ENCODE peak calls at places on chromosomes 1 and 21, in four cellular contexts. One of them, this sample, is unnamed.

GRCh38 chr1:113191579-113192076 is 118.6 kb downstream of the LRIG2 start:
- DNase-seq in GM23248: peak
- DNase-seq in fibroblast of lung: peak
- DNase-seq in DND-41: no peak
- DNase-seq in this sample: peak

GRCh38 chr1:54327386-54328116 is 78.6 kb downstream of the SSBP3 start:
- DNase-seq in GM23248: peak
- DNase-seq in fibroblast of lung: no peak
- DNase-seq in DND-41: no peak
- DNase-seq in this sample: no peak

GRCh38 chr1:147757015-147757990 is 3.1 kb downstream of the GJA5 start:
- DNase-seq in fibroblast of lung: no peak
- DNase-seq in DND-41: no peak
- DNase-seq in GM23248: no peak
- DNase-seq in this sample: peak

GRCh38 chr1:74729741-74730478 is 2.9 kb downstream of the CRYZ start:
- DNase-seq in DND-41: no peak
- DNase-seq in GM23248: peak
- DNase-seq in fibroblast of lung: peak
- DNase-seq in this sample: no peak

GRCh38 chr1:6303397-6304012 is 42.6 kb upstream of the GPR153 start:
- DNase-seq in GM23248: no peak
- DNase-seq in fibroblast of lung: peak
- DNase-seq in DND-41: no peak
- DNase-seq in this sample: no peak

GRCh38 chr1:85278853-85279314 is 2.5 kb upstream of the BCL10 start:
- DNase-seq in DND-41: no peak
- DNase-seq in GM23248: peak
- DNase-seq in fibroblast of lung: peak
- DNase-seq in this sample: peak

GRCh38 chr1:218705911-218706893 is 361.1 kb downstream of the TGFB2 start:
- DNase-seq in fibroblast of lung: peak
- DNase-seq in GM23248: peak
- DNase-seq in DND-41: no peak
- DNase-seq in this sample: peak

GRCh38 chr1:168636642-168637111 is 60.3 kb downstream of the XCL1 start:
- DNase-seq in GM23248: peak
- DNase-seq in DND-41: no peak
- DNase-seq in fibroblast of lung: peak
- DNase-seq in this sample: peak

GRCh38 chr1:3213730-3214129 is 144.7 kb downstream of the PRDM16 start:
- DNase-seq in fibroblast of lung: no peak
- DNase-seq in GM23248: no peak
- DNase-seq in DND-41: no peak
- DNase-seq in this sample: no peak

GRCh38 chr1:176178316-176178715 is 28.8 kb downstream of the COP1 start:
- DNase-seq in DND-41: no peak
- DNase-seq in GM23248: no peak
- DNase-seq in fibroblast of lung: no peak
- DNase-seq in this sample: no peak

GRCh38 chr21:18499761-18500376 is 96.3 kb upstream of the TMPRSS15 start:
- DNase-seq in DND-41: peak
- DNase-seq in GM23248: peak
- DNase-seq in fibroblast of lung: peak
- DNase-seq in this sample: peak

GRCh38 chr1:36673207-36673606 is 190.5 kb upstream of the CSF3R start:
- DNase-seq in DND-41: no peak
- DNase-seq in fibroblast of lung: no peak
- DNase-seq in GM23248: no peak
- DNase-seq in this sample: no peak

GRCh38 chr1:214658785-214659184 is 55.8 kb downstream of the CENPF start:
- DNase-seq in GM23248: peak
- DNase-seq in DND-41: no peak
- DNase-seq in fibroblast of lung: peak
- DNase-seq in this sample: no peak

GRCh38 chr1:1567152-1567830 is 7.4 kb downstream of the SSU72 start:
- DNase-seq in DND-41: no peak
- DNase-seq in GM23248: no peak
- DNase-seq in fibroblast of lung: no peak
- DNase-seq in this sample: no peak

GRCh38 chr1:116496380-116496779 is 74.4 kb downstream of the CD58 start:
- DNase-seq in GM23248: peak
- DNase-seq in fibroblast of lung: no peak
- DNase-seq in DND-41: no peak
- DNase-seq in this sample: no peak

GRCh38 chr1:33383974-33384767 is 46.7 kb downstream of the PHC2 start:
- DNase-seq in GM23248: peak
- DNase-seq in DND-41: no peak
- DNase-seq in fibroblast of lung: peak
- DNase-seq in this sample: no peak

GRCh38 chr21:38350681-38351080 is 93.9 kb downstream of the KCNJ15 start:
- DNase-seq in DND-41: no peak
- DNase-seq in GM23248: no peak
- DNase-seq in fibroblast of lung: no peak
- DNase-seq in this sample: no peak

GRCh38 chr1:40806724-40807675 is 23.4 kb downstream of the KCNQ4 start:
- DNase-seq in fibroblast of lung: no peak
- DNase-seq in GM23248: no peak
- DNase-seq in DND-41: no peak
- DNase-seq in this sample: no peak

GRCh38 chr21:25512095-25513086 is 94.9 kb downstream of the MRPL39 start:
- DNase-seq in GM23248: no peak
- DNase-seq in fibroblast of lung: no peak
- DNase-seq in DND-41: no peak
- DNase-seq in this sample: no peak

GRCh38 chr21:15993951-15994350 is 264.2 kb downstream of the USP25 start:
- DNase-seq in fibroblast of lung: no peak
- DNase-seq in GM23248: no peak
- DNase-seq in DND-41: no peak
- DNase-seq in this sample: no peak

GRCh38 chr1:211133393-211133840 is 531 bp downstream of the KCNH1 start:
- DNase-seq in fibroblast of lung: peak
- DNase-seq in DND-41: no peak
- DNase-seq in GM23248: peak
- DNase-seq in this sample: no peak

GRCh38 chr1:38579056-38579455 is 280.5 kb downstream of the RRAGC start:
- DNase-seq in DND-41: no peak
- DNase-seq in fibroblast of lung: no peak
- DNase-seq in GM23248: no peak
- DNase-seq in this sample: no peak

GRCh38 chr1:159141584-159142518 is 29.6 kb upstream of the CADM3 start:
- DNase-seq in fibroblast of lung: peak
- DNase-seq in DND-41: no peak
- DNase-seq in GM23248: peak
- DNase-seq in this sample: no peak

GRCh38 chr21:35575280-35575915 is 484.9 kb downstream of the SETD4 start:
- DNase-seq in fibroblast of lung: peak
- DNase-seq in DND-41: no peak
- DNase-seq in GM23248: peak
- DNase-seq in this sample: no peak

GRCh38 chr1:197976368-197976767 is 59.2 kb downstream of the LHX9 start:
- DNase-seq in DND-41: no peak
- DNase-seq in fibroblast of lung: no peak
- DNase-seq in GM23248: no peak
- DNase-seq in this sample: no peak

GRCh38 chr1:168291222-168291824 is 10.6 kb downstream of the TBX19 start:
- DNase-seq in DND-41: no peak
- DNase-seq in fibroblast of lung: no peak
- DNase-seq in GM23248: no peak
- DNase-seq in this sample: no peak

GRCh38 chr1:226702318-226702956 is 36.6 kb downstream of the ITPKB start:
- DNase-seq in GM23248: peak
- DNase-seq in DND-41: no peak
- DNase-seq in fibroblast of lung: peak
- DNase-seq in this sample: no peak

GRCh38 chr1:226706664-226707063 is 32.4 kb downstream of the ITPKB start:
- DNase-seq in fibroblast of lung: no peak
- DNase-seq in GM23248: no peak
- DNase-seq in DND-41: no peak
- DNase-seq in this sample: no peak

GRCh38 chr1:226700861-226701260 is 38.2 kb downstream of the ITPKB start:
- DNase-seq in fibroblast of lung: no peak
- DNase-seq in DND-41: no peak
- DNase-seq in GM23248: no peak
- DNase-seq in this sample: no peak

GRCh38 chr1:226704169-226704921 is 34.7 kb downstream of the ITPKB start:
- DNase-seq in fibroblast of lung: no peak
- DNase-seq in DND-41: no peak
- DNase-seq in GM23248: no peak
- DNase-seq in this sample: no peak

GRCh38 chr1:226702957-226703831 is 35.9 kb downstream of the ITPKB start:
- DNase-seq in fibroblast of lung: peak
- DNase-seq in DND-41: peak
- DNase-seq in GM23248: peak
- DNase-seq in this sample: no peak
- TF ChIP-seq EZH2 in fibroblast of lung: no peak
- TF ChIP-seq EZH2 in DND-41: no peak
- TF ChIP-seq EZH2 in GM23248: no peak
- TF ChIP-seq EZH2 in this sample: no peak

GRCh38 chr1:234168061-234168724 is 205.1 kb upstream of the COA6 start:
- DNase-seq in fibroblast of lung: no peak
- DNase-seq in DND-41: no peak
- DNase-seq in GM23248: no peak
- DNase-seq in this sample: no peak

GRCh38 chr1:234173968-234174367 is 199.3 kb upstream of the COA6 start:
- DNase-seq in DND-41: no peak
- DNase-seq in fibroblast of lung: no peak
- DNase-seq in GM23248: no peak
- DNase-seq in this sample: no peak

GRCh38 chr1:234170067-234170466 is 203.2 kb upstream of the COA6 start:
- DNase-seq in GM23248: no peak
- DNase-seq in fibroblast of lung: no peak
- DNase-seq in DND-41: peak
- DNase-seq in this sample: no peak

GRCh38 chr1:234169161-234169849 is 204.0 kb upstream of the COA6 start:
- DNase-seq in GM23248: no peak
- DNase-seq in DND-41: no peak
- DNase-seq in fibroblast of lung: peak
- DNase-seq in this sample: no peak

GRCh38 chr1:234170622-234171021 is 202.6 kb upstream of the COA6 start:
- DNase-seq in DND-41: peak
- DNase-seq in GM23248: no peak
- DNase-seq in fibroblast of lung: no peak
- DNase-seq in this sample: no peak
- H3K4me3 ChIP-seq in DND-41: peak
- H3K4me3 ChIP-seq in GM23248: no peak
- H3K4me3 ChIP-seq in fibroblast of lung: no peak
- H3K4me3 ChIP-seq in this sample: no peak

GRCh38 chr1:60271041-60271440 is 197.5 kb upstream of the C1orf87 start:
- DNase-seq in GM23248: no peak
- DNase-seq in DND-41: no peak
- DNase-seq in fibroblast of lung: no peak
- DNase-seq in this sample: no peak

GRCh38 chr1:60262701-60263100 is 189.1 kb upstream of the C1orf87 start:
- DNase-seq in fibroblast of lung: no peak
- DNase-seq in GM23248: no peak
- DNase-seq in DND-41: no peak
- DNase-seq in this sample: no peak

GRCh38 chr1:60268451-60268850 is 194.9 kb upstream of the C1orf87 start:
- DNase-seq in fibroblast of lung: no peak
- DNase-seq in GM23248: no peak
- DNase-seq in DND-41: no peak
- DNase-seq in this sample: no peak

DNA sequence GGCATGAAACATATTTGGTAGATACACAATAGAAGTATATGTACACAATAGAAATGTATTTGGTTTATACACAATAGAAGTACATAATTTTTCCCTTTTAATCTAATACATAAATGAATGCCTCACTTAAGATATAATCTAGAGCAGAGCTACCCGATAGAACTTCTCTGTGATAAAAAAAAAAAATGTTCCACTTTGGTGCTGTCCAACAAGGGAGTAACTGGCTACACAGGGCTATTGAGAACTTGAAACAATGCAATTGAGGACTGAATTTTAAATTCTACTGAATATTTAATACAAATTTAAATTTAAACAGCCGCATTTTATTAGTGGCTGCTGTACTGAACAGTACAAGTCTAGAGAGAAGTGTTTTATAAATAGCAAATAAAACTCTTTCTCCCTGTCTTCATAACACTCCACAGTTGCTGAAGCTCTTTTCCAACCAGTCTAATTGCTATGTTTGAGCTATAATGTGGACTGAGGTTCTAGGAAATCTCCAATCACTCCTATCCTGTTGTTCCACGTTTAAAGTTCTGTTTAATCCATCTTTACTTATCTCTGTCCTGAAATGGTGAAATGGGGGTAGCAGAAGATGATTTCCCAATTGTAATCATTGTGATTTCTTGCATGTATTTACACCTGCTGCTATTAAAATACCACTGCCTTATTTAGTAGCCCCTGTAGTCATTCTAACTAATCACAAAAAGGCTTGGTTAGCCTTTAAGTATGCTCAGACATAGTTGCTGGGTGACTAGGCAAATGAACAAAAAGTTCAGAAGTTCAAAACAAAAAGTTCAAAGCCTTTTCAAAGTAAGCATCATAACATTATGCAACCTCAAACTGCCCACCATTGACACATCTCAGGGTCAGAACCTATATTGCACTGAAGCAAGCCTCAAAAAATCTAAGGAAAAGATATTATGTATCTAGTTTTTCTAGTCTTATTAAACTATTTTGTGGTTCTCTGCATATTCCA is 192.3 kb upstream of the C1orf87 start:
- DNase-seq in DND-41: no peak
- DNase-seq in GM23248: peak
- DNase-seq in fibroblast of lung: peak
- DNase-seq in this sample: no peak
- H3K4me2 ChIP-seq in DND-41: no peak
- H3K4me2 ChIP-seq in GM23248: no peak
- H3K4me2 ChIP-seq in fibroblast of lung: peak
- H3K4me2 ChIP-seq in this sample: peak

DNA sequence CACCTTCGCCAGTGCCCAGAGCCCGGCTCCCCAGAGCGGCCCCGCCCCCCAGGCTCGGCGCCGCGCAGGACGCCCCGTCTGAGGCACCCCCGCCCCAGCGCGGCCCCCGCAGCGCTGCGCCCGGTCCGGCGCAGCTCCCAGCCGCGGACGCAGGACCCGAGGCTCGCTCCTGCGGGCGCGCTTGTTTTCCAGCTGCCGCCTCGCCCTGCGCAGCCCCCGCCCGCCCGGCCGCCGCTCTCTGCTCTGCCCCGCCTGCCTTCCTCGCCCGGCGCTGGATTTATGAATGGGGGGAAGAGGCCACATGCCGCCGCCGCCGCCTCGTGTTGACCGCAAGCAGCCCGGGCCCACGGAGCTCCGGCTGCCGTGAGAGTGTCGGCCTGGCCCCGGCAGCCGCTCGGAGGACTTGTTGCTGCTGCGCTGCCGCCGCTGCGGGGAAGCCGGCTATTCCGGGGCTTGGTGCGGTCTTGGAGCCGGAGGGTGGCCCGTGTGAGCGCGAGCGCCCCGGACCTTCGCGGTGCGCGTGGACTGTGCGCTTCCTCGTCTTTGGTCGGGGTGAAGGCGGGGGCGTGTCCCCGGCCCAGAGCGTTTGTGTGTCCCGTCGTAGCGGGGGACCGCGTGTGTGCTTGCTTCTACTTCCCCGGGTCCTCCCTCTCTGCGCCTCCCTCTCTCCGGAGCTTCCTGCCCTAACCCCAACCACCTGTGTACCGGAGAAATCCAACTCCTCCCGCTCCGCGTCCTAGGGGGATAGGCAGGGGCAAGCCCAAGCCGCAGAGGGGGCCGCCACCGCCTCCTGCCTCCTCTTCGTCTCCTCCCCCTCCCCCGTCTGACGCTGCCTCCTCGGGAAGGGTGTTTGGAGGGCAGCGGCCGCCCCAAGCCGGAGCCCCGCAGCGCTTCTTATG is 739 bp downstream of the KCNC4 start:
- DNase-seq in GM23248: peak
- DNase-seq in fibroblast of lung: peak
- DNase-seq in DND-41: peak
- DNase-seq in this sample: no peak
- TF ChIP-seq EZH2 in GM23248: no peak
- TF ChIP-seq EZH2 in fibroblast of lung: no peak
- TF ChIP-seq EZH2 in DND-41: no peak
- TF ChIP-seq EZH2 in this sample: no peak

This sample was measured in PC-9.